ENCODE peak calls at places on chromosomes 7 and 10, in ten cellular contexts. X is OCI-M1; Z is DMS79; Y is AG09319; L is Caki2; K is stimulated activated CD4-positive, alpha-beta T cell treated with anti-CD3 and anti-CD28 coated beads, Interleukin-4, amount 100 ng/mL, for 1 hour; G is suprapubic skin; T is NCI-H524 treated with DMSO at 0.1 percent for 48 hours; R is Jurkat, Clone E6-1; J is NCI-H2081. C is an unnamed sample.

GRCh38 chr10:5199398-5199797 is 2.8 kb downstream of the AKR1C4 start:
- DNase-seq in J (no peak), L (no peak), R (no peak), X (no peak), T (no peak), Z (no peak), Y (no peak), K (no peak), G (no peak), C (no peak)

GRCh38 chr7:50262916-50263690 is 41.4 kb upstream of the IKZF1 start:
- DNase-seq in K (no peak), J (peak), G (no peak), L (no peak), Z (no peak), X (peak), Y (no peak), T (no peak), R (no peak), C (no peak)

GRCh38 chr7:68511281-68511680 is 1087.0 kb upstream of the AUTS2 start:
- DNase-seq in T (peak), Y (no peak), G (no peak), Z (no peak), J (no peak), L (no peak), R (no peak), K (no peak), X (no peak), C (no peak)

GRCh38 chr10:130360826-130361311 is 224.7 kb downstream of the GLRX3 start:
- DNase-seq in L (no peak), T (no peak), Y (no peak), J (no peak), Z (no peak), K (no peak), G (peak), X (no peak), R (no peak), C (no peak)

GRCh38 chr7:14233898-14234174 is 244.4 kb upstream of the ETV1 start:
- DNase-seq in K (no peak), J (peak), T (no peak), L (no peak), G (no peak), R (no peak), Y (no peak), X (no peak), Z (no peak), C (no peak)

GRCh38 chr10:124708922-124709520 is 35.2 kb downstream of the FAM53B start:
- DNase-seq in L (no peak), G (no peak), Y (no peak), X (no peak), Z (no peak), J (peak), K (no peak), T (no peak), R (no peak), C (no peak)

GRCh38 chr10:58291538-58292174 is 22.7 kb downstream of the CISD1 start:
- DNase-seq in T (peak), X (peak), R (peak), Z (no peak), K (peak), J (peak), Y (no peak), L (peak), G (no peak), C (no peak)

GRCh38 chr10:115432188-115432819 is 339.1 kb downstream of the ATRNL1 start:
- DNase-seq in Z (no peak), Y (no peak), L (no peak), J (peak), K (no peak), R (peak), T (no peak), X (peak), G (no peak), C (no peak)

C was measured in transverse colon.